ENCODE peak calls at places on chromosomes 5 and 9, in seven cellular contexts. I, P, L, Y, W, S and N are unnamed samples. For H3K4me1, the result is how much of the 10 kb centered on the place peaks cover.

GRCh38 chr5:133347039-133347438 is 265.3 kb downstream of the FSTL4 start:
- DNase-seq in Y (no peak), P (no peak), I (no peak), W (no peak), S (no peak), L (peak), N (no peak)

GRCh38 chr5:163360681-163361080 is 76.7 kb upstream of the CCNG1 start:
- DNase-seq in W (no peak), L (no peak), S (no peak), P (no peak), Y (no peak), I (no peak), N (no peak)

GRCh38 chr5:36643162-36643561 is 36.8 kb downstream of the SLC1A3 start:
- DNase-seq in L (no peak), I (no peak), P (no peak), Y (no peak), S (no peak), W (no peak), N (no peak)

GRCh38 chr5:60161340-60161934 is 267.9 kb upstream of the PDE4D start:
- DNase-seq in I (no peak), Y (peak), L (peak), S (no peak), W (peak), P (no peak), N (no peak)

GRCh38 chr9:129245276-129245675 is 67.2 kb upstream of the IER5L start:
- DNase-seq in S (no peak), P (no peak), I (no peak), W (peak), L (no peak), Y (peak), N (no peak)

GRCh38 chr9:122186301-122186700 is 26.6 kb downstream of the MORN5 start:
- DNase-seq in S (no peak), L (no peak), P (no peak), W (no peak), Y (peak), I (no peak), N (no peak)

GRCh38 chr5:78677777-78678668 is 29.5 kb upstream of the LHFPL2 start:
- DNase-seq in W (peak), S (peak), Y (peak), I (no peak), P (no peak), L (no peak), N (peak)

GRCh38 chr9:105191508-105192118 is 52.8 kb upstream of the SLC44A1 start:
- DNase-seq in I (no peak), S (no peak), P (no peak), L (peak), Y (no peak), W (no peak), N (no peak)

GRCh38 chr9:131180454-131180853 is 55.1 kb downstream of the NUP214 start:
- DNase-seq in Y (peak), S (no peak), L (no peak), I (no peak), P (no peak), W (peak), N (no peak)

GRCh38 chr5:166436857-166437256 is 1854.6 kb upstream of the WWC1 start:
- DNase-seq in P (no peak), Y (no peak), W (no peak), L (no peak), I (no peak), S (no peak), N (no peak)

GRCh38 chr9:35710818-35711500 is 21.0 kb downstream of the TLN1 start:
- DNase-seq in I (no peak), P (no peak), Y (no peak), W (no peak), L (no peak), S (no peak), N (no peak)

GRCh38 chr9:35712762-35713400 is 19.1 kb downstream of the TLN1 start:
- DNase-seq in I (no peak), P (no peak), S (no peak), L (no peak), Y (peak), W (no peak), N (no peak)

GRCh38 chr9:35714123-35714522 is 17.9 kb downstream of the TLN1 start:
- DNase-seq in I (no peak), Y (peak), L (no peak), S (no peak), W (no peak), P (no peak), N (no peak)

GRCh38 chr9:35713578-35713977 is 18.4 kb downstream of the TLN1 start:
- DNase-seq in W (no peak), I (no peak), P (no peak), L (no peak), S (no peak), Y (no peak), N (no peak)

GRCh38 chr9:35711501-35712428 is 20.2 kb downstream of the TLN1 start:
- DNase-seq in S (no peak), I (no peak), W (no peak), L (no peak), P (no peak), Y (peak), N (no peak)
- H3K27ac ChIP-seq in S (no peak), I (no peak), W (no peak), L (no peak), P (peak), Y (no peak), N (no peak)

DNA sequence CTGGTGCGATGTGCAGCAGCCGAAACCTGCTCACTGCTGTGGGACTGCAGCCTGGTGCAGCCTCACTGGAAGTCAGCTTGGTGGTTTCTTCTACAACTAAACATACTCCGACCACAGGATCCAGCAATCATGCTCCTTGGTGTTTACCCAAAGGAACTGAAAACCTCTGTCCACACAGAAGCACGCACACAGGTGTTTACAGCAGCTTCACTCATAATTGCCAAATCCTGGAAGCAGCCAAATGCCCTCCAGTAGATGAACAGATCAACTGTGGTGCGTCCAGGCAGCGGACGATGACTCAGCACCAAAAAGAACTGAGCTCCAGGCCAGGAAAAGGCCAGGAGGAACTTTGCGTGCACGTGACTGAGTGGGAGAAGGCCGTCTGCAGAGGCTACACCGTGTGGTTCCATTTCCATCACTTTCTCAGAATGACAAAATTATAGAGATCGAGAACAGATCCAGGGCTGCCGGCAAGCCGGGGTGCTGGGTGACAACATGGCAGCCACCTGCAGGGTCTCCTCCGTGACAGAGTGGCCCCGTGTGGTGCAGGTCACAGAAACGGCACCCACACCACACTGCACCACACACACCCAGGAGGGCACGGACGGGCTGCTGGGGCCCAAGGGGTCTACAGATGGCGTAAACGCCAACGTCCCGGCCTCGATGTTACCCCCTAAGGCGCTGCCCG is 23.1 kb upstream of the NSMF start:
- DNase-seq in S (peak), L (no peak), W (peak), P (no peak), Y (peak), I (peak), N (no peak)
- H3K4me1 ChIP-seq in S (under half), L (under half), W (under half), P (under half), Y (under half), I (under half), N (under half)

DNA sequence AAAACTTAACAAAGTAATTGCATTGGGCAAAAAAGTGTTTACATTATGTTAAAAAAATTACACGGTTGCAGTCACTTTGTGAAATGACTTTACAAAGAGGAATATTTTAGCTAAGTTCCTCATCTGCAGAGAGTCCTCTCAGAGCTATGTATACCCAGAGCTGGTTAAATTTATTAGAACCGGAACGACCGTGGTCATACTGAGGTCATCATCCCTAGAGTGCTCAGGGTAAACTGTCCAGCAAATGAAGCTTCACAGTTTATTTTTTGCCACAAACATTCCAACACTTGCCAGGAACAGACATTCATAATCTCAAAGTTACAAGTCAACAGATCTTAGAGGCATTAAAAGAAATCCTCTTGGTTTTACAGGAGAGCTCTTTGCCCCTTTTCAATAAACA is 902 bp downstream of the ROPN1L start:
- DNase-seq in L (no peak), S (no peak), P (no peak), Y (peak), W (no peak), I (no peak), N (no peak)
- H3K27ac ChIP-seq in L (no peak), S (no peak), P (no peak), Y (no peak), W (no peak), I (no peak), N (no peak)

GRCh38 chr5:15069407-15069905 is 197.9 kb upstream of the ANKH start:
- DNase-seq in I (no peak), W (no peak), Y (no peak), P (no peak), S (no peak), L (no peak), N (no peak)

DNA sequence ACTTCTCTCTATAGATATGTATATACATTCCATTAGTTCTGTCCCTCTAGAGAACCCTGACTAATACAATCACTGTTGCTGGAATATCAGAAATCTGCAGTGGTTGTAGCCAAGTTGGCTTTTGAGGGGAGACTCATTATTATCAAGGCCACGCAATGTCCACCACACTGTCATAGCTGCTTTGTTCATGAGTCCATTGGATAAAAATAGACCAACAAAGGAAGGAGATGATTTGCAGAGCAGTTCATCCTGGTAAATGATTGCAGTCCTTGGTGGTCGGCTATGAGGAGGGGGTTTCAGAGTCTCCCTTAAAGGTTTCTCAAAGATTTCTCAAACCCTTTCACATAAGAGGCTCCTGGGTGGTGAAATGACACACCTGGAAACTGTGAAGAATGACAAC is 192.8 kb upstream of the ANKH start:
- DNase-seq in W (no peak), S (no peak), I (no peak), Y (no peak), L (no peak), P (peak), N (no peak)
- H3K4me1 ChIP-seq in W (under half), S (under half), I (under half), Y (under half), L (under half), P (under half), N (under half)